ENCODE peak calls at places on chromosomes 6 and 20, in four cellular contexts. One of them, this sample, is unnamed.

GRCh38 chr20:48733296-48733790 is 94.5 kb downstream of the PREX1 start:
- DNase-seq in HepG2: no peak
- DNase-seq in K562: no peak
- DNase-seq in GM12878: no peak
- DNase-seq in this sample: peak

GRCh38 chr6:4212588-4212987 is 77.2 kb upstream of the ECI2 start:
- DNase-seq in HepG2: no peak
- DNase-seq in GM12878: no peak
- DNase-seq in K562: no peak
- DNase-seq in this sample: no peak

GRCh38 chr20:2759143-2759542 is 41.3 kb downstream of the CPXM1 start:
- DNase-seq in HepG2: no peak
- DNase-seq in K562: no peak
- DNase-seq in GM12878: no peak
- DNase-seq in this sample: no peak

GRCh38 chr6:127554435-127555006 is 22.5 kb upstream of the C6orf58 start:
- DNase-seq in K562: no peak
- DNase-seq in GM12878: no peak
- DNase-seq in HepG2: peak
- DNase-seq in this sample: peak

GRCh38 chr6:699319-699718 is 6.4 kb upstream of the EXOC2 start:
- DNase-seq in HepG2: no peak
- DNase-seq in K562: no peak
- DNase-seq in GM12878: no peak
- DNase-seq in this sample: no peak

GRCh38 chr6:16486661-16487060 is 248.3 kb downstream of the GMPR start:
- DNase-seq in K562: no peak
- DNase-seq in HepG2: no peak
- DNase-seq in GM12878: no peak
- DNase-seq in this sample: no peak

GRCh38 chr6:53725791-53726575 is 60.4 kb upstream of the KLHL31 start:
- DNase-seq in K562: peak
- DNase-seq in GM12878: no peak
- DNase-seq in HepG2: peak
- DNase-seq in this sample: peak

GRCh38 chr6:54846857-54847721 is 518 bp downstream of the FAM83B start:
- DNase-seq in HepG2: no peak
- DNase-seq in K562: no peak
- DNase-seq in GM12878: no peak
- DNase-seq in this sample: peak

GRCh38 chr6:43124481-43124880 is 46.6 kb upstream of the SRF start:
- DNase-seq in HepG2: no peak
- DNase-seq in GM12878: no peak
- DNase-seq in K562: no peak
- DNase-seq in this sample: no peak

GRCh38 chr6:44966449-44967091 is 361.6 kb upstream of the RUNX2 start:
- DNase-seq in HepG2: peak
- DNase-seq in GM12878: no peak
- DNase-seq in K562: peak
- DNase-seq in this sample: peak

GRCh38 chr6:139313229-139313628 is 21.4 kb upstream of the TXLNB start:
- DNase-seq in HepG2: no peak
- DNase-seq in K562: no peak
- DNase-seq in GM12878: no peak
- DNase-seq in this sample: no peak

GRCh38 chr20:49765846-49766541 is 46.6 kb upstream of the SLC9A8 start:
- DNase-seq in K562: no peak
- DNase-seq in GM12878: no peak
- DNase-seq in HepG2: no peak
- DNase-seq in this sample: no peak

GRCh38 chr6:100472674-100473073 is 8.0 kb upstream of the SIM1 start:
- DNase-seq in HepG2: no peak
- DNase-seq in GM12878: peak
- DNase-seq in K562: no peak
- DNase-seq in this sample: no peak

GRCh38 chr6:106692112-106692822 is 62.9 kb downstream of the QRSL1 start:
- DNase-seq in K562: no peak
- DNase-seq in HepG2: no peak
- DNase-seq in GM12878: no peak
- DNase-seq in this sample: no peak

GRCh38 chr6:28864321-28864923 is 59.4 kb downstream of the TRIM27 start:
- DNase-seq in HepG2: no peak
- DNase-seq in GM12878: no peak
- DNase-seq in K562: no peak
- DNase-seq in this sample: no peak

GRCh38 chr20:34815636-34816035 is 9.8 kb downstream of the NCOA6 start:
- DNase-seq in K562: no peak
- DNase-seq in HepG2: no peak
- DNase-seq in GM12878: no peak
- DNase-seq in this sample: no peak

GRCh38 chr20:5829241-5829809 is 79.1 kb downstream of the SHLD1 start:
- DNase-seq in K562: no peak
- DNase-seq in HepG2: no peak
- DNase-seq in GM12878: no peak
- DNase-seq in this sample: no peak

GRCh38 chr6:37483502-37483901 is 16.2 kb downstream of the CCDC167 start:
- DNase-seq in K562: no peak
- DNase-seq in HepG2: no peak
- DNase-seq in GM12878: no peak
- DNase-seq in this sample: no peak

GRCh38 chr6:37826188-37826587 is 6.7 kb downstream of the ZFAND3 start:
- DNase-seq in HepG2: no peak
- DNase-seq in GM12878: no peak
- DNase-seq in K562: no peak
- DNase-seq in this sample: no peak

GRCh38 chr20:1486566-1486965 is 4.7 kb downstream of the SIRPB2 start:
- DNase-seq in HepG2: no peak
- DNase-seq in GM12878: no peak
- DNase-seq in K562: no peak
- DNase-seq in this sample: no peak

GRCh38 chr6:163543311-163543710 is 128.8 kb downstream of the QKI start:
- DNase-seq in K562: no peak
- DNase-seq in GM12878: no peak
- DNase-seq in HepG2: no peak
- DNase-seq in this sample: no peak

GRCh38 chr20:59003836-59004492 is 3.1 kb downstream of the CTSZ start:
- DNase-seq in K562: no peak
- DNase-seq in HepG2: no peak
- DNase-seq in GM12878: no peak
- DNase-seq in this sample: no peak

GRCh38 chr6:1208876-1209275 is 103.0 kb upstream of the FOXQ1 start:
- DNase-seq in HepG2: no peak
- DNase-seq in K562: no peak
- DNase-seq in GM12878: no peak
- DNase-seq in this sample: no peak

GRCh38 chr6:125746019-125746414 is 3.4 kb upstream of the HEY2 start:
- DNase-seq in HepG2: no peak
- DNase-seq in GM12878: no peak
- DNase-seq in K562: no peak
- DNase-seq in this sample: no peak

GRCh38 chr20:23450877-23451276 is 1.8 kb downstream of the CST11 start:
- DNase-seq in K562: no peak
- DNase-seq in HepG2: no peak
- DNase-seq in GM12878: no peak
- DNase-seq in this sample: no peak

GRCh38 chr6:140433072-140433471 is 1058.6 kb upstream of the CITED2 start:
- DNase-seq in GM12878: no peak
- DNase-seq in HepG2: no peak
- DNase-seq in K562: no peak
- DNase-seq in this sample: no peak

GRCh38 chr6:43865086-43865485 is 95.1 kb downstream of the VEGFA start:
- DNase-seq in HepG2: no peak
- DNase-seq in K562: no peak
- DNase-seq in GM12878: no peak
- DNase-seq in this sample: no peak

GRCh38 chr6:35736982-35737412 is at the start of gene ARMC12:
- DNase-seq in HepG2: no peak
- DNase-seq in K562: no peak
- DNase-seq in GM12878: no peak
- DNase-seq in this sample: no peak

GRCh38 chr6:139452176-139452876 is 77.9 kb upstream of the CITED2 start:
- DNase-seq in K562: no peak
- DNase-seq in HepG2: no peak
- DNase-seq in GM12878: no peak
- DNase-seq in this sample: no peak

GRCh38 chr6:2296781-2297180 is 51.4 kb upstream of the GMDS start:
- DNase-seq in GM12878: no peak
- DNase-seq in HepG2: no peak
- DNase-seq in K562: no peak
- DNase-seq in this sample: no peak

GRCh38 chr6:2275207-2275891 is 29.9 kb upstream of the GMDS start:
- DNase-seq in HepG2: no peak
- DNase-seq in K562: no peak
- DNase-seq in GM12878: no peak
- DNase-seq in this sample: no peak

GRCh38 chr6:114344216-114344970 is 1.6 kb upstream of the HS3ST5 start:
- DNase-seq in HepG2: no peak
- DNase-seq in K562: no peak
- DNase-seq in GM12878: no peak
- DNase-seq in this sample: no peak

GRCh38 chr6:114342826-114343781 is at the start of gene HS3ST5:
- DNase-seq in K562: no peak
- DNase-seq in GM12878: no peak
- DNase-seq in HepG2: peak
- DNase-seq in this sample: peak

GRCh38 chr6:114342086-114342825 is 567 bp downstream of the HS3ST5 start:
- DNase-seq in GM12878: no peak
- DNase-seq in K562: no peak
- DNase-seq in HepG2: no peak
- DNase-seq in this sample: peak

GRCh38 chr6:114343782-114344144 is 940 bp upstream of the HS3ST5 start:
- DNase-seq in K562: no peak
- DNase-seq in GM12878: no peak
- DNase-seq in HepG2: no peak
- DNase-seq in this sample: no peak

GRCh38 chr6:114339706-114340105 is 3.1 kb downstream of the HS3ST5 start:
- DNase-seq in HepG2: peak
- DNase-seq in K562: no peak
- DNase-seq in GM12878: no peak
- DNase-seq in this sample: no peak
- TF ChIP-seq FOXK2 in HepG2: no peak
- TF ChIP-seq FOXK2 in K562: no peak
- TF ChIP-seq FOXK2 in GM12878: no peak
- TF ChIP-seq FOXK2 in this sample: no peak

GRCh38 chr20:32997431-32997830 is 6.8 kb downstream of the SUN5 start:
- DNase-seq in GM12878: no peak
- DNase-seq in HepG2: no peak
- DNase-seq in K562: no peak
- DNase-seq in this sample: no peak

GRCh38 chr20:33000802-33001466 is 3.3 kb downstream of the SUN5 start:
- DNase-seq in K562: no peak
- DNase-seq in HepG2: no peak
- DNase-seq in GM12878: no peak
- DNase-seq in this sample: no peak

GRCh38 chr20:32995802-32996201 is 8.4 kb downstream of the SUN5 start:
- DNase-seq in HepG2: no peak
- DNase-seq in GM12878: no peak
- DNase-seq in K562: peak
- DNase-seq in this sample: no peak

GRCh38 chr20:33002087-33002808 is 2.0 kb downstream of the SUN5 start:
- DNase-seq in K562: no peak
- DNase-seq in GM12878: no peak
- DNase-seq in HepG2: no peak
- DNase-seq in this sample: no peak

DNA sequence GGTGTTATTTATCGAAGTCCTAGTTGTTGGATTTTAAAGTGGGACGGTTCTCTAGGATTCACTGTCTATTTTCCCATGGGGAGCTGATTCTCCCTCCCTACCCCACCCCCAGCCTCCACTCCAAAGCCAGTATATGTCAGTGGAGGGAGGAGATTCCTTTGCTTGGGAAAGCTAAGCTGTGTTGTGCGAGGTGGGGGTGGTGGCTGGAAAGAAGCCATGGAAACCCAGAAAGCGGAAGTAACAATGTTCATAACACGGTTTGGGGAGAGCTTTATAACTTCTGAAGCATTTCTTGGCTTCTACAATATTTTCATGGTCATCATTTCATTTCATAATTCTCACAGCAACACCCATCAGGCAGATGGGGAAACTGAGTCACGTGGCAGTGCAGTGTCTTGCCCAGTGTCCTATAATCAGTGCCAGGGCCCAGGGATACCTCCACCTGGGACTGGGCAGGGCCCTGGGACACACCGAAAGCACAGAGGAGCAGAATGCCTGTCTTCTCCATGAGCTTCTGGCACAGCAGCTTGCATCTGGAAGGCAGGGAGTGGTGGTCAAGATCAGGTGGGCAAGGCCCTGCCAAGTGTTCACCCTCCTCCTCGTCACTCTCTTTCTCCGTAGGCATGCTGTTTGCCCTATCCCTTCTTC is 4.5 kb downstream of the SUN5 start:
- DNase-seq in K562: no peak
- DNase-seq in GM12878: no peak
- DNase-seq in HepG2: peak
- DNase-seq in this sample: no peak
- TF ChIP-seq BHLHE40 in K562: no peak
- TF ChIP-seq BHLHE40 in GM12878: no peak
- TF ChIP-seq BHLHE40 in HepG2: no peak
- TF ChIP-seq BHLHE40 in this sample: no peak

GRCh38 chr6:110412258-110412839 is 3.0 kb downstream of the DDO start:
- DNase-seq in K562: no peak
- DNase-seq in GM12878: no peak
- DNase-seq in HepG2: no peak
- DNase-seq in this sample: no peak
- TF ChIP-seq FOXK2 in K562: no peak
- TF ChIP-seq FOXK2 in GM12878: no peak
- TF ChIP-seq FOXK2 in HepG2: no peak
- TF ChIP-seq FOXK2 in this sample: no peak

DNA sequence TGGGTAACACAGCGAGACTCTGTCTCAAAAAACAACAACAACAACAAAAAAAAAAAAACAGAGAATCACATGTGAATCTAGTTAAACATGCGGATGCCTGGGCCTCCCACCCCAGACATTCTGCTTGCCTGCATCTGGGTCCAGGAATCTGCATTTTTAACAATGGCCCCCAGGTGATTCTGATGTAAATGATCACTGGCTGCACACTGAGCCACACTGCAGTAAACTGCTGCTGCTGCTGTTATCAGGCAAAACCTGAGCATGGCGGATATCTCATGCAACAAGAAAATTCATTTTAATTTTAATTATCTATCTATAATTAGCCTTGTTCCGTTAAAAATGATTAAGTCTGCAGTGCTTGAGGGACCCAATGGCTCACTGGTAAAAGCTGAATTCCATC is 81.7 kb upstream of the SNX9 start:
- DNase-seq in GM12878: no peak
- DNase-seq in HepG2: no peak
- DNase-seq in K562: no peak
- DNase-seq in this sample: no peak
- TF ChIP-seq BHLHE40 in GM12878: no peak
- TF ChIP-seq BHLHE40 in HepG2: no peak
- TF ChIP-seq BHLHE40 in K562: no peak
- TF ChIP-seq BHLHE40 in this sample: no peak

This sample was measured in HEK293T.